ENCODE peak calls at places on chromosomes 7 and 10, in seven cellular contexts. X is NB4, Z is BE2C, A is AG09309, S is left lung, P is neural progenitor cell, M is bronchial epithelial cell. R is an unnamed sample.

GRCh38 chr7:54728411-54728810 is 30.6 kb downstream of the SEC61G start:
- DNase-seq in X (no peak), Z (no peak), A (no peak), S (no peak), P (no peak), M (no peak), R (no peak)

GRCh38 chr7:70710011-70710480 is 421.9 kb upstream of the GALNT17 start:
- DNase-seq in X (peak), Z (no peak), A (no peak), S (no peak), P (no peak), M (peak), R (no peak)

GRCh38 chr7:48389977-48390376 is 218.7 kb downstream of the ABCA13 start:
- DNase-seq in X (peak), Z (no peak), A (peak), S (no peak), P (no peak), M (peak), R (no peak)

GRCh38 chr7:151109094-151110048 is 23.1 kb downstream of the AGAP3 start:
- DNase-seq in X (no peak), Z (no peak), A (no peak), S (no peak), P (no peak), M (no peak), R (no peak)

GRCh38 chr7:37040330-37040729 is 316.0 kb upstream of the AOAH start:
- DNase-seq in X (no peak), Z (no peak), A (no peak), S (no peak), P (no peak), M (peak), R (no peak)

GRCh38 chr7:7148799-7149481 is 33.4 kb upstream of the C1GALT1 start:
- DNase-seq in X (peak), Z (no peak), A (no peak), S (peak), P (no peak), M (peak), R (no peak)

GRCh38 chr10:79192677-79193003 is 123.9 kb downstream of the ZMIZ1 start:
- DNase-seq in X (no peak), Z (peak), A (no peak), S (no peak), P (no peak), M (no peak), R (no peak)

GRCh38 chr10:133334495-133335237 is 2.0 kb downstream of the CALY start:
- DNase-seq in X (no peak), Z (no peak), A (no peak), S (no peak), P (peak), M (no peak), R (no peak)

GRCh38 chr7:21044913-21045312 is 258.2 kb upstream of the SP8 start:
- DNase-seq in X (no peak), Z (no peak), A (no peak), S (no peak), P (no peak), M (no peak), R (no peak)

GRCh38 chr7:47639495-47640110 is 57.7 kb upstream of the TNS3 start:
- DNase-seq in X (no peak), Z (no peak), A (no peak), S (no peak), P (no peak), M (no peak), R (no peak)

GRCh38 chr7:71408276-71408675 is 276.3 kb downstream of the GALNT17 start:
- DNase-seq in X (no peak), Z (no peak), A (no peak), S (no peak), P (no peak), M (no peak), R (no peak)

GRCh38 chr7:87934699-87935372 is 785 bp downstream of the ADAM22 start:
- DNase-seq in X (peak), Z (peak), A (no peak), S (no peak), P (peak), M (no peak), R (peak)

GRCh38 chr7:22589641-22590141 is 89.7 kb upstream of the STEAP1B start:
- DNase-seq in X (no peak), Z (no peak), A (no peak), S (peak), P (peak), M (no peak), R (no peak)

GRCh38 chr7:12257582-12257981 is 46.5 kb downstream of the TMEM106B start:
- DNase-seq in X (peak), Z (no peak), A (no peak), S (no peak), P (no peak), M (no peak), R (no peak)

GRCh38 chr10:97532935-97533671 is 34.4 kb downstream of the UBTD1 start:
- DNase-seq in X (no peak), Z (peak), A (no peak), S (no peak), P (peak), M (no peak), R (no peak)

GRCh38 chr7:142362349-142362748 is 104.5 kb upstream of the PRSS58 start:
- DNase-seq in X (no peak), Z (no peak), A (no peak), S (no peak), P (no peak), M (no peak), R (no peak)

GRCh38 chr7:4882169-4882741 is 1.3 kb downstream of the RADIL start:
- DNase-seq in X (no peak), Z (peak), A (peak), S (peak), P (peak), M (peak), R (no peak)

GRCh38 chr7:34136698-34137097 is 231.4 kb downstream of the BMPER start:
- DNase-seq in X (no peak), Z (no peak), A (no peak), S (no peak), P (no peak), M (no peak), R (no peak)

GRCh38 chr7:2634265-2635145 is 2.7 kb downstream of the TTYH3 start:
- DNase-seq in X (no peak), Z (no peak), A (no peak), S (no peak), P (no peak), M (no peak), R (no peak)

GRCh38 chr10:89391882-89392756 is at the start of gene IFIT1:
- DNase-seq in X (peak), Z (peak), A (peak), S (peak), P (peak), M (peak), R (no peak)

GRCh38 chr10:12241810-12242529 is 46.0 kb downstream of the CDC123 start:
- DNase-seq in X (peak), Z (no peak), A (no peak), S (no peak), P (no peak), M (peak), R (no peak)

GRCh38 chr7:50371551-50372021 is 67.1 kb downstream of the IKZF1 start:
- DNase-seq in X (no peak), Z (no peak), A (no peak), S (no peak), P (no peak), M (no peak), R (no peak)

GRCh38 chr10:7417103-7417623 is 6.3 kb upstream of the SFMBT2 start:
- DNase-seq in X (peak), Z (no peak), A (peak), S (no peak), P (peak), M (peak), R (no peak)

GRCh38 chr7:144508702-144509101 is 105.2 kb upstream of the NOBOX start:
- DNase-seq in X (no peak), Z (no peak), A (no peak), S (no peak), P (no peak), M (no peak), R (no peak)

GRCh38 chr10:24434961-24435360 is 226.0 kb downstream of the KIAA1217 start:
- DNase-seq in X (no peak), Z (no peak), A (no peak), S (no peak), P (no peak), M (peak), R (no peak)

GRCh38 chr10:121418126-121418777 is 180.0 kb downstream of the FGFR2 start:
- DNase-seq in X (peak), Z (no peak), A (no peak), S (no peak), P (no peak), M (peak), R (no peak)

GRCh38 chr7:44724276-44724675 is 24.4 kb upstream of the ZMIZ2 start:
- DNase-seq in X (no peak), Z (no peak), A (no peak), S (no peak), P (no peak), M (no peak), R (no peak)

GRCh38 chr10:92573091-92573797 is 649 bp downstream of the IDE start:
- DNase-seq in X (peak), Z (peak), A (no peak), S (no peak), P (peak), M (peak), R (no peak)
- TF ChIP-seq CTCF in X (no peak), Z (no peak), A (peak), S (peak), P (no peak), M (no peak), R (no peak)

GRCh38 chr7:76302299-76303056 is at the start of gene HSPB1:
- DNase-seq in X (peak), Z (peak), A (no peak), S (peak), P (peak), M (peak), R (peak)
- TF ChIP-seq CTCF in X (no peak), Z (no peak), A (no peak), S (no peak), P (no peak), M (no peak), R (no peak)

DNA sequence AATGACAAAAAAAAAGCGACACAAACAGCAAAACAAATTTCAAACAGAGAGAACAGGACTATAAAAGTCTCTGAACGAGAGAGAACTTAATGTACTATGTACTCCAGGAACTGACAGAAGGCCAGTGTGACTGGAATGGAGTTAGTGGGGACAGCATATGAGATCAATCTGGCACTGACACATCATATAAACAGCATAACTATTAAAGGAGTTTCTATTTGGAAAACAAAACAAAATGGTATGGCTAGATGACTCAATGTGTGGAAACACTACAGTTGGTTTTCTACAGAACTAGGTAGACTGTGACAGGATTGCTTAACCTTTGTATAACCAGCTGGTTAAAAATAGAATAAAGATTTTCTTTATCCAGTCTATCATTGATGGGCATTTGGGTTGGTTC is 232.9 kb upstream of the KAT6B start:
- DNase-seq in X (peak), Z (no peak), A (peak), S (no peak), P (no peak), M (peak), R (no peak)
- TF ChIP-seq CTCF in X (no peak), Z (no peak), A (no peak), S (no peak), P (no peak), M (no peak), R (no peak)

GRCh38 chr7:66696774-66697191 is 43.8 kb upstream of the RABGEF1 start:
- DNase-seq in X (peak), Z (peak), A (no peak), S (no peak), P (no peak), M (peak), R (no peak)
- TF ChIP-seq CTCF in X (no peak), Z (peak), A (no peak), S (no peak), P (no peak), M (no peak), R (no peak)

DNA sequence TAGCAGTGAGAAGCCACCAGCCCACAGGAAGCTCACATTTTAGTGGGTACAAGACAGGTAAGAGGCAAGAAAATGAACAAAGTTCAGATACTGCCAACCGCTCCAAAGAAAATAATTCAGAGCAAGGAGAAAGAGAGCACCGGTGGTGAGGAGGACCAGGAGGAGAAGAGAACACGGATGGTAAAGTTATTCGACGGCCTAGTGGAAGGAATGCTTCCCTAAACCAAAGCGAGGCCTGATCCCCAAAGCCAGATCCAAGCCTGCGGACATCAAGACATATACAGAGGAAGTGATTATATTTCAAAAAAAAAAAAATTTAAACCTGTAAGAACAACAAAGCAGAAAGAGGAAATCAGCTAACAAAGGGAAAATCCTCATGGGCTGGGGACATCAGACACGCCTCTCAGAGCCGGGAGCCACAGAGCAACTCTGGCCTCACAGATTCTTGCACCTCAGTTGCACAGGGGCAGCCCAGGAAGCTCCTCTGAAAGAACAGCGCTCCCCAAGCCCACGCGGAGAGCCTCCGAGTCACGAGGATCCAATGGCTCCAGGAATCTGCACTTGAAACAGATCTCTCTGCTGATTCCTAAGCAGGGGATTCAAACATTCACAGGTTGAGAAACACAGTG is 213.4 kb upstream of the MGMT start:
- DNase-seq in X (no peak), Z (no peak), A (no peak), S (no peak), P (no peak), M (no peak), R (no peak)
- TF ChIP-seq CTCF in X (no peak), Z (no peak), A (no peak), S (no peak), P (no peak), M (no peak), R (no peak)

GRCh38 chr7:101470668-101471067 is 108.0 kb downstream of the COL26A1 start:
- DNase-seq in X (no peak), Z (no peak), A (no peak), S (no peak), P (no peak), M (no peak), R (no peak)
- TF ChIP-seq CTCF in X (no peak), Z (no peak), A (no peak), S (no peak), P (no peak), M (no peak), R (no peak)

GRCh38 chr7:126856691-126857291 is 395.9 kb downstream of the GRM8 start:
- DNase-seq in X (peak), Z (no peak), A (no peak), S (no peak), P (peak), M (peak), R (no peak)
- TF ChIP-seq CTCF in X (peak), Z (peak), A (no peak), S (peak), P (peak), M (peak), R (no peak)

R was measured in activated B cell treated with CpG ODN at 0.5 μM for 24 hours.